ENCODE peak calls at places on chromosome 5, in five cellular contexts. One of them, this sample, is unnamed. For H3K4me1, the result is how much of the 10 kb centered on the place peaks cover.

GRCh38 chr5:164578911-164579310 is 1073.5 kb downstream of the MAT2B start:
- DNase-seq in IMR-90: no peak
- DNase-seq in iPS DF 6.9: no peak
- DNase-seq in HCT116: no peak
- DNase-seq in CD8-positive, alpha-beta memory T cell: no peak
- DNase-seq in this sample: no peak

GRCh38 chr5:131977212-131977604 is 31.7 kb upstream of the MEIKIN start:
- DNase-seq in iPS DF 6.9: no peak
- DNase-seq in HCT116: no peak
- DNase-seq in CD8-positive, alpha-beta memory T cell: no peak
- DNase-seq in IMR-90: no peak
- DNase-seq in this sample: no peak

GRCh38 chr5:83090169-83090568 is 12.8 kb downstream of the XRCC4 start:
- DNase-seq in CD8-positive, alpha-beta memory T cell: no peak
- DNase-seq in IMR-90: no peak
- DNase-seq in HCT116: no peak
- DNase-seq in iPS DF 6.9: no peak
- DNase-seq in this sample: no peak

GRCh38 chr5:34059997-34060396 is 17.0 kb upstream of the C1QTNF3 start:
- DNase-seq in IMR-90: peak
- DNase-seq in HCT116: no peak
- DNase-seq in CD8-positive, alpha-beta memory T cell: no peak
- DNase-seq in iPS DF 6.9: no peak
- DNase-seq in this sample: no peak

GRCh38 chr5:32311404-32312193 is 1.1 kb downstream of the MTMR12 start:
- DNase-seq in CD8-positive, alpha-beta memory T cell: no peak
- DNase-seq in IMR-90: peak
- DNase-seq in HCT116: no peak
- DNase-seq in iPS DF 6.9: no peak
- DNase-seq in this sample: no peak

GRCh38 chr5:131756942-131757341 is 39.9 kb downstream of the FNIP1 start:
- DNase-seq in iPS DF 6.9: no peak
- DNase-seq in HCT116: no peak
- DNase-seq in IMR-90: no peak
- DNase-seq in CD8-positive, alpha-beta memory T cell: no peak
- DNase-seq in this sample: no peak

GRCh38 chr5:44292736-44293135 is 96.5 kb downstream of the FGF10 start:
- DNase-seq in iPS DF 6.9: no peak
- DNase-seq in IMR-90: no peak
- DNase-seq in CD8-positive, alpha-beta memory T cell: no peak
- DNase-seq in HCT116: no peak
- DNase-seq in this sample: no peak

GRCh38 chr5:13946111-13946510 is 1.6 kb upstream of the DNAH5 start:
- DNase-seq in iPS DF 6.9: no peak
- DNase-seq in CD8-positive, alpha-beta memory T cell: no peak
- DNase-seq in HCT116: no peak
- DNase-seq in IMR-90: peak
- DNase-seq in this sample: no peak

GRCh38 chr5:1763548-1763911 is 36.1 kb downstream of the MRPL36 start:
- DNase-seq in CD8-positive, alpha-beta memory T cell: peak
- DNase-seq in IMR-90: peak
- DNase-seq in HCT116: peak
- DNase-seq in iPS DF 6.9: peak
- DNase-seq in this sample: no peak

GRCh38 chr5:164145458-164145857 is 640.0 kb downstream of the MAT2B start:
- DNase-seq in iPS DF 6.9: no peak
- DNase-seq in HCT116: no peak
- DNase-seq in CD8-positive, alpha-beta memory T cell: no peak
- DNase-seq in IMR-90: no peak
- DNase-seq in this sample: no peak

GRCh38 chr5:171422495-171422894 is 3.0 kb downstream of the FGF18 start:
- DNase-seq in HCT116: no peak
- DNase-seq in iPS DF 6.9: no peak
- DNase-seq in CD8-positive, alpha-beta memory T cell: no peak
- DNase-seq in IMR-90: no peak
- DNase-seq in this sample: no peak

GRCh38 chr5:28499764-28500290 is 1461.4 kb upstream of the CDH9 start:
- DNase-seq in IMR-90: no peak
- DNase-seq in HCT116: no peak
- DNase-seq in iPS DF 6.9: no peak
- DNase-seq in CD8-positive, alpha-beta memory T cell: no peak
- DNase-seq in this sample: no peak

GRCh38 chr5:139251281-139251687 is 42.3 kb upstream of the MATR3 start:
- DNase-seq in iPS DF 6.9: no peak
- DNase-seq in HCT116: no peak
- DNase-seq in IMR-90: no peak
- DNase-seq in CD8-positive, alpha-beta memory T cell: no peak
- DNase-seq in this sample: no peak

GRCh38 chr5:125550237-125550636 is 803.8 kb upstream of the ZNF608 start:
- DNase-seq in iPS DF 6.9: no peak
- DNase-seq in HCT116: no peak
- DNase-seq in IMR-90: peak
- DNase-seq in CD8-positive, alpha-beta memory T cell: no peak
- DNase-seq in this sample: no peak

GRCh38 chr5:117731445-117731844 is 1156.8 kb upstream of the SEMA6A start:
- DNase-seq in HCT116: no peak
- DNase-seq in CD8-positive, alpha-beta memory T cell: no peak
- DNase-seq in IMR-90: peak
- DNase-seq in iPS DF 6.9: no peak
- DNase-seq in this sample: no peak

GRCh38 chr5:143147918-143148317 is 255.6 kb downstream of the NR3C1 start:
- DNase-seq in IMR-90: peak
- DNase-seq in CD8-positive, alpha-beta memory T cell: no peak
- DNase-seq in iPS DF 6.9: no peak
- DNase-seq in HCT116: no peak
- DNase-seq in this sample: no peak

GRCh38 chr5:7422262-7422661 is 26.3 kb downstream of the ADCY2 start:
- DNase-seq in IMR-90: no peak
- DNase-seq in CD8-positive, alpha-beta memory T cell: no peak
- DNase-seq in iPS DF 6.9: no peak
- DNase-seq in HCT116: no peak
- DNase-seq in this sample: no peak

DNA sequence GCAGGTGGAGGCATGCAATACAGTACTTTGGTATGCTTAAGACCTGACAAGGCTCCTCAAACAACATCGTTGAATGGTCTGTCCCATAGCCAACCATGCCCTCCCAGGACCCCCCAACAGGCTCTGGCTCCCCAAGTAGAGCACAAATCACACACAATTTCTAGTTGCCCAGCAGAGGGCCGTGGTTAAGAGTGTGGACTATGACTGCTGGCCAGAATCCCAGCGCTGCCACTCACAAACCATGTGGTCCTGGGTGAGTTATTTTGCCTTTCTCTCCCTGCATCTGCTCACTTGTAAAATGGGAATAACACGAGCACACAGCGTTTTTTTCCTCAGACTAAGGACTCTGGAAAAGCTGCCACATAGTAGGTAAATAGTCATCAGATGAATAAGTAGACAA is 6.5 kb downstream of the CKMT2 start:
- DNase-seq in HCT116: no peak
- DNase-seq in iPS DF 6.9: no peak
- DNase-seq in IMR-90: no peak
- DNase-seq in CD8-positive, alpha-beta memory T cell: no peak
- DNase-seq in this sample: no peak
- H3K4me1 ChIP-seq in HCT116: under half
- H3K4me1 ChIP-seq in iPS DF 6.9: under half
- H3K4me1 ChIP-seq in IMR-90: under half
- H3K4me1 ChIP-seq in CD8-positive, alpha-beta memory T cell: under half
- H3K4me1 ChIP-seq in this sample: half or more

DNA sequence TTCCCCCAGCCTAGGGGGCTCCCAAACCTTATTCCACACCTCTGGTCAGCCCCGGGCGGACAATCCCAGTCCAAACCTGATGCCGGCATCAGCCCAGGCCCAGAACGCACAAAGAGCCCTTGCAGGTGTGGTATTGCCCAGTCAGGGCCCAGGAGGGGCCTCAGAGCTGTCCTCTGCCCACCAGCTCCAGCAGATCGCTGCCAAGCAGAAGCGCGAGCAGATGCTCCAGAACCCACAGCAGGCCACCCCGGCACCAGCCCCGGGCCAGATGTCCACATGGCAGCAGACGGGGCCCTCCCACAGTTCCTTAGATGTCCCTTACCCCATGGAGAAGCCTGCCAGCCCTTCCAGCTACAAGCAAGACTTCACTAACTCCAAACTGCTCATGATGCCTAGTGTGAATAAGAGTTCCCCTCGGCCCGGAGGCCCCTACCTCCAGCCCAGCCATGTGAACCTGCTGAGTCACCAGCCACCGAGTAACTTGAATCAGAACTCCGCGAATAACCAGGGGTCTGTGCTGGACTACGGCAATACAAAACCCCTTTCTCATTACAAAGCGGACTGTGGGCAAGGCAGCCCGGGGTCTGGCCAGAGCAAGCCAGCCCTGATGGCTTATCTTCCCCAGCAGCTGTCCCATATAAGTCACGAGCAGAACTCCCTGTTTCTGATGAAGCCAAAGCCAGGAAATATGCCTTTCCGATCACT is 27.6 kb upstream of the LTC4S start:
- DNase-seq in HCT116: no peak
- DNase-seq in IMR-90: peak
- DNase-seq in iPS DF 6.9: no peak
- DNase-seq in CD8-positive, alpha-beta memory T cell: no peak
- DNase-seq in this sample: no peak
- H3K4me3 ChIP-seq in HCT116: no peak
- H3K4me3 ChIP-seq in IMR-90: no peak
- H3K4me3 ChIP-seq in iPS DF 6.9: no peak
- H3K4me3 ChIP-seq in CD8-positive, alpha-beta memory T cell: no peak
- H3K4me3 ChIP-seq in this sample: no peak

DNA sequence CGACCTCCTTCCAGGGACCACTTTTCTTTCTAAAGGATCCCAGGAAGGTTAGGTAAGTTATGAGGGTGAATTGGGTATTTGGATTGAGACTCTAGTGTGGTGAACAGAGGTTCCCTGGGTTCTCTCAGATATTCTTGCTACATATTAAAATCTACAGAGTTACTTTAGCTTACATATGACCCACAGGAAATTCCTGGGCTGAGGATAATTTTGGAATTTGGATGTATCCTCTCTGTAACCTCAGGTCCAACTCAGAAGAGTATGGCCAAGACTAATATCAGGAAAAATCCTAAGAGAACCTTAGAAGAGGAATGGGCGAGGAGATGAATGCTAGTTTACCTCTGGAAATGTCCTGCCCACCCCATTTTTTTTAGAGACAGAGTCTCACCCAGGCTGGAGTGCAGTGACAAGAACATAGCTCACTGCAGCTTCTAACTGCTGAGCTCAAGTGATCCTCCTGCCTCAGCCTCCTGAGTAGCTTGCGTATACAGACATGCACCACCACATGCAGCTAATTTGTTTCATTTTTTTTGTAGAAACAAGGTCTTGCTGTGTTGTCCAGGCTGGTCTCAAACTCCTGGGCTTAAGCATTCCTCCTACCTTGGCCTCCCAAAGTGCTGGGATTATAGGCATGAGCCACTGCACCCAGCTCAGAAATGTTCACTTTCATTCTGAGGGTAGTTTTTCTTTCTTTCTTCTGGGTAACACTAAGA is 196.4 kb downstream of the ARHGEF28 start:
- DNase-seq in iPS DF 6.9: no peak
- DNase-seq in CD8-positive, alpha-beta memory T cell: no peak
- DNase-seq in IMR-90: no peak
- DNase-seq in HCT116: no peak
- DNase-seq in this sample: no peak
- H3K4me1 ChIP-seq in iPS DF 6.9: under half
- H3K4me1 ChIP-seq in CD8-positive, alpha-beta memory T cell: under half
- H3K4me1 ChIP-seq in IMR-90: under half
- H3K4me1 ChIP-seq in HCT116: under half
- H3K4me1 ChIP-seq in this sample: under half

DNA sequence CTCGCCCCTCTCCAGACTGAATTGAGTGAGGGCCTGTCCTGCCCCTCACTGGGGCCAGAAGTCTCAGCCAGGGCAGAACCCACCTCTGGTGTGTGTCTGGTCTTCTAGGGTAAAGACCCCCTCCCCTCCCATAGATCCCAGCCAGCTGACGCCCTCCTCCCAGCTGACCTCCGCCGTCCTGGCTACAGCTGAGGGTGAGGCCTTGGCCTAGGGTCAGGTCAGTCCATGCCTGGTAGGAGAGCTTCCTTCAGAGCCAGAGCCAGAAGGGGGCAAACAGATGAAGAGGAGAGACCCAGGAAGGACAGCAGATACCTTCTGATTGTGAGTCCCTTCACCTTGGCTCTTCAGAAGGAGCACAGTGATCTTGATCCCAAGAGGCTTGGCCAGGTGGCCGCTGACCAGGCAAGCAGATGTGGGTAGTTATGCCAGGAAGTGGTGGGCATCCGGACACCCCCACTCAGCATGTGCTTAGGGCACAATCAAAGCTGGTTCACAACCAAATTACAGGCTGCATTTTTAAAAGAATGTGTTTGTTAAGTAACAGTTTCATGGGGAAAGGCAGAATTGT is 29.8 kb downstream of the JADE2 start:
- DNase-seq in IMR-90: no peak
- DNase-seq in HCT116: no peak
- DNase-seq in CD8-positive, alpha-beta memory T cell: no peak
- DNase-seq in iPS DF 6.9: no peak
- DNase-seq in this sample: no peak
- H3K4me3 ChIP-seq in IMR-90: no peak
- H3K4me3 ChIP-seq in HCT116: no peak
- H3K4me3 ChIP-seq in CD8-positive, alpha-beta memory T cell: peak
- H3K4me3 ChIP-seq in iPS DF 6.9: no peak
- H3K4me3 ChIP-seq in this sample: no peak

GRCh38 chr5:17056056-17056690 is 120.1 kb upstream of the MYO10 start:
- DNase-seq in iPS DF 6.9: peak
- DNase-seq in HCT116: no peak
- DNase-seq in CD8-positive, alpha-beta memory T cell: no peak
- DNase-seq in IMR-90: no peak
- DNase-seq in this sample: no peak

GRCh38 chr5:17054911-17055310 is 118.8 kb upstream of the MYO10 start:
- DNase-seq in iPS DF 6.9: no peak
- DNase-seq in CD8-positive, alpha-beta memory T cell: no peak
- DNase-seq in IMR-90: peak
- DNase-seq in HCT116: no peak
- DNase-seq in this sample: no peak

GRCh38 chr5:17061973-17062470 is 125.9 kb upstream of the MYO10 start:
- DNase-seq in CD8-positive, alpha-beta memory T cell: no peak
- DNase-seq in iPS DF 6.9: no peak
- DNase-seq in HCT116: no peak
- DNase-seq in IMR-90: no peak
- DNase-seq in this sample: peak

GRCh38 chr5:17058438-17058837 is 122.3 kb upstream of the MYO10 start:
- DNase-seq in IMR-90: peak
- DNase-seq in CD8-positive, alpha-beta memory T cell: no peak
- DNase-seq in HCT116: no peak
- DNase-seq in iPS DF 6.9: no peak
- DNase-seq in this sample: no peak
- H3K4me1 ChIP-seq in IMR-90: under half
- H3K4me1 ChIP-seq in CD8-positive, alpha-beta memory T cell: under half
- H3K4me1 ChIP-seq in HCT116: under half
- H3K4me1 ChIP-seq in iPS DF 6.9: under half
- H3K4me1 ChIP-seq in this sample: under half

GRCh38 chr5:150137997-150138396 is 17.6 kb downstream of the PDGFRB start:
- DNase-seq in IMR-90: peak
- DNase-seq in HCT116: no peak
- DNase-seq in CD8-positive, alpha-beta memory T cell: no peak
- DNase-seq in iPS DF 6.9: no peak
- DNase-seq in this sample: no peak

GRCh38 chr5:150140830-150141229 is 14.8 kb downstream of the PDGFRB start:
- DNase-seq in iPS DF 6.9: no peak
- DNase-seq in IMR-90: peak
- DNase-seq in CD8-positive, alpha-beta memory T cell: no peak
- DNase-seq in HCT116: no peak
- DNase-seq in this sample: peak

GRCh38 chr5:150137168-150137957 is 18.3 kb downstream of the PDGFRB start:
- DNase-seq in CD8-positive, alpha-beta memory T cell: no peak
- DNase-seq in HCT116: no peak
- DNase-seq in iPS DF 6.9: no peak
- DNase-seq in IMR-90: peak
- DNase-seq in this sample: no peak

GRCh38 chr5:150138551-150139265 is 16.9 kb downstream of the PDGFRB start:
- DNase-seq in iPS DF 6.9: no peak
- DNase-seq in HCT116: no peak
- DNase-seq in IMR-90: peak
- DNase-seq in CD8-positive, alpha-beta memory T cell: no peak
- DNase-seq in this sample: peak

GRCh38 chr5:150139334-150139733 is 16.3 kb downstream of the PDGFRB start:
- DNase-seq in IMR-90: peak
- DNase-seq in CD8-positive, alpha-beta memory T cell: no peak
- DNase-seq in HCT116: no peak
- DNase-seq in iPS DF 6.9: no peak
- DNase-seq in this sample: no peak
- H3K4me3 ChIP-seq in IMR-90: no peak
- H3K4me3 ChIP-seq in CD8-positive, alpha-beta memory T cell: no peak
- H3K4me3 ChIP-seq in HCT116: no peak
- H3K4me3 ChIP-seq in iPS DF 6.9: no peak
- H3K4me3 ChIP-seq in this sample: peak